ENCODE peak calls at places on chromosomes 11 and 22, in four cellular contexts. One of them, this sample, is unnamed. For H3K27me3 and H3K9me3, the result is how much of the 10 kb centered on the place peaks cover.

GRCh38 chr22:35458547-35459422 is 58.8 kb downstream of the MCM5 start:
- DNase-seq in neuronal stem cell: no peak
- DNase-seq in osteoblast: peak
- DNase-seq in lower lobe of right lung: no peak
- DNase-seq in this sample: no peak

GRCh38 chr11:63866211-63866610 is 27.3 kb downstream of the MARK2 start:
- DNase-seq in lower lobe of right lung: peak
- DNase-seq in osteoblast: no peak
- DNase-seq in neuronal stem cell: no peak
- DNase-seq in this sample: peak

GRCh38 chr11:120017582-120017981 is 120.3 kb downstream of the TRIM29 start:
- DNase-seq in lower lobe of right lung: no peak
- DNase-seq in neuronal stem cell: no peak
- DNase-seq in osteoblast: no peak
- DNase-seq in this sample: no peak

GRCh38 chr11:70952171-70952570 is 300.2 kb downstream of the SHANK2 start:
- DNase-seq in neuronal stem cell: no peak
- DNase-seq in osteoblast: no peak
- DNase-seq in lower lobe of right lung: no peak
- DNase-seq in this sample: no peak

GRCh38 chr11:104191124-104191523 is 27.2 kb upstream of the PDGFD start:
- DNase-seq in neuronal stem cell: no peak
- DNase-seq in lower lobe of right lung: no peak
- DNase-seq in osteoblast: peak
- DNase-seq in this sample: no peak

GRCh38 chr11:73585834-73586575 is 11.9 kb downstream of the FAM168A start:
- DNase-seq in neuronal stem cell: no peak
- DNase-seq in osteoblast: peak
- DNase-seq in lower lobe of right lung: no peak
- DNase-seq in this sample: no peak

GRCh38 chr11:76805206-76805913 is 22.2 kb downstream of the TSKU start:
- DNase-seq in lower lobe of right lung: no peak
- DNase-seq in neuronal stem cell: no peak
- DNase-seq in osteoblast: peak
- DNase-seq in this sample: no peak

GRCh38 chr11:58654079-58654907 is 31.8 kb downstream of the CNTF start:
- DNase-seq in lower lobe of right lung: peak
- DNase-seq in osteoblast: peak
- DNase-seq in neuronal stem cell: peak
- DNase-seq in this sample: peak

GRCh38 chr11:130160460-130161090 is 993 bp downstream of the ST14 start:
- DNase-seq in osteoblast: no peak
- DNase-seq in neuronal stem cell: no peak
- DNase-seq in lower lobe of right lung: no peak
- DNase-seq in this sample: no peak
- H3K4me3 ChIP-seq in osteoblast: no peak
- H3K4me3 ChIP-seq in neuronal stem cell: no peak
- H3K4me3 ChIP-seq in lower lobe of right lung: peak
- H3K4me3 ChIP-seq in this sample: no peak

DNA sequence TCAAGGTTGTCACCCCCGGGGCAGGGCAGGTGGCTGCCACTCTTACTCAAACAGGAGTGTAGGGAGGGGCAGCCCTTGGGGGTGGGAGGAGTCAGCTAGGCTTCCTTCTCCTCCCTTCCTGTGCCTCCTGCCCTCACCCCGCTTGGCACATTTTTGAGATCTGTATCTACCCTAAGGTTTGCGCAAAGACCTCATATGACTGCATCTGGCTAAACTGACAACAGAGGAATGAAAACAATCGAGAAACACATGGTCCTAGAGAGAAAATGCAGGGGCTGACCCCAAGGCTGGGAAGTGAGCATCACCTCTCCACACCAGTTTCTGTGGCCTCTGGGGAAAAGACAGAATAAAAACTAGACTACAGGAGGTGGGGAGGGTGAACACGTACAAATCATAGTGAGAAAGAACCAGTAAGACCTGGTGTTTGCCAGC is 28.1 kb downstream of the IGSF9B start:
- DNase-seq in osteoblast: no peak
- DNase-seq in lower lobe of right lung: no peak
- DNase-seq in neuronal stem cell: no peak
- DNase-seq in this sample: peak
- H3K27me3 ChIP-seq in osteoblast: under half
- H3K27me3 ChIP-seq in lower lobe of right lung: under half
- H3K27me3 ChIP-seq in neuronal stem cell: under half
- H3K27me3 ChIP-seq in this sample: under half

GRCh38 chr22:17974087-17974486 is 50.3 kb downstream of the MICAL3 start:
- DNase-seq in osteoblast: no peak
- DNase-seq in neuronal stem cell: no peak
- DNase-seq in lower lobe of right lung: no peak
- DNase-seq in this sample: no peak

GRCh38 chr22:17973217-17973616 is 51.1 kb downstream of the MICAL3 start:
- DNase-seq in lower lobe of right lung: no peak
- DNase-seq in neuronal stem cell: no peak
- DNase-seq in osteoblast: no peak
- DNase-seq in this sample: no peak

GRCh38 chr22:17972385-17973181 is 51.8 kb downstream of the MICAL3 start:
- DNase-seq in neuronal stem cell: no peak
- DNase-seq in lower lobe of right lung: no peak
- DNase-seq in osteoblast: peak
- DNase-seq in this sample: no peak

GRCh38 chr22:17977371-17977770 is 47.0 kb downstream of the MICAL3 start:
- DNase-seq in neuronal stem cell: no peak
- DNase-seq in lower lobe of right lung: no peak
- DNase-seq in osteoblast: no peak
- DNase-seq in this sample: no peak

GRCh38 chr22:17974703-17975372 is 49.5 kb downstream of the MICAL3 start:
- DNase-seq in lower lobe of right lung: no peak
- DNase-seq in neuronal stem cell: no peak
- DNase-seq in osteoblast: no peak
- DNase-seq in this sample: no peak
- H3K9me3 ChIP-seq in lower lobe of right lung: under half
- H3K9me3 ChIP-seq in neuronal stem cell: under half
- H3K9me3 ChIP-seq in osteoblast: under half
- H3K9me3 ChIP-seq in this sample: under half

DNA sequence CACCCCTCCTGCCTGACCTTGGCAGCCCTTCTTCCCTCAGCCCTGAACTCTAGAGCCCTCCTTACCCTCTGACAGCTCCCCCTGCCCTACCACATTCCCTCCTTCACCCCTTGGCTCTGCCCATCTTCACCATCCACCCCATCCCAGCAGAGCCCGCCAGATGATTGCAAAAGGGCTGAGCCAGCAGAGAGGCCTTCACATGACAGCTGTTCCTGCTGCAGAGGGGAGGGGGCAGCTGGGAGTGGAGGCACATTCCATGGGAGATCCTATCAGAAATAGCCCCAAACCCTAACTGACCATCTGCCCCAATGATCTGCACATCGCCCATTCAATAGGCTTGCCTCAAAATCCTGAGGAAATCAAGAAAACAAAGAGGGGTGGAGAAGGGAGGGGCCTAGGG is 7.8 kb upstream of the AHNAK start:
- DNase-seq in osteoblast: no peak
- DNase-seq in neuronal stem cell: no peak
- DNase-seq in lower lobe of right lung: no peak
- DNase-seq in this sample: no peak
- H3K4me3 ChIP-seq in osteoblast: peak
- H3K4me3 ChIP-seq in neuronal stem cell: no peak
- H3K4me3 ChIP-seq in lower lobe of right lung: peak
- H3K4me3 ChIP-seq in this sample: no peak

GRCh38 chr11:1670928-1671371 is 26.0 kb upstream of the KRTAP5-6 start:
- DNase-seq in neuronal stem cell: no peak
- DNase-seq in lower lobe of right lung: peak
- DNase-seq in osteoblast: no peak
- DNase-seq in this sample: no peak
- H3K27me3 ChIP-seq in neuronal stem cell: under half
- H3K27me3 ChIP-seq in lower lobe of right lung: under half
- H3K27me3 ChIP-seq in osteoblast: half or more
- H3K27me3 ChIP-seq in this sample: under half

This sample was measured in CD8-positive, alpha-beta T cell.